ENCODE peak calls at places on chromosome 2, in five cellular contexts. One of them, this sample, is unnamed.

GRCh38 chr2:38462121-38462634 is 85.1 kb upstream of the ATL2 start:
- DNase-seq in activated CD4-positive, alpha-beta T cell treated with anti-CD3 and anti-CD28 coated beads, Interleukin-2, amount 50 U/mL, for 1 hour: no peak
- DNase-seq in non-pigmented ciliary epithelial cell: peak
- DNase-seq in H54: peak
- DNase-seq in GM20000: no peak
- DNase-seq in this sample: no peak

GRCh38 chr2:61443342-61444041 is 27.4 kb downstream of the USP34 start:
- DNase-seq in activated CD4-positive, alpha-beta T cell treated with anti-CD3 and anti-CD28 coated beads, Interleukin-2, amount 50 U/mL, for 1 hour: no peak
- DNase-seq in non-pigmented ciliary epithelial cell: no peak
- DNase-seq in H54: no peak
- DNase-seq in GM20000: peak
- DNase-seq in this sample: peak

GRCh38 chr2:223000872-223001825 is 50.8 kb upstream of the KCNE4 start:
- DNase-seq in GM20000: no peak
- DNase-seq in H54: no peak
- DNase-seq in non-pigmented ciliary epithelial cell: no peak
- DNase-seq in activated CD4-positive, alpha-beta T cell treated with anti-CD3 and anti-CD28 coated beads, Interleukin-2, amount 50 U/mL, for 1 hour: no peak
- DNase-seq in this sample: no peak

GRCh38 chr2:207227062-207227748 is 61.5 kb upstream of the KLF7 start:
- DNase-seq in activated CD4-positive, alpha-beta T cell treated with anti-CD3 and anti-CD28 coated beads, Interleukin-2, amount 50 U/mL, for 1 hour: no peak
- DNase-seq in H54: no peak
- DNase-seq in GM20000: no peak
- DNase-seq in non-pigmented ciliary epithelial cell: no peak
- DNase-seq in this sample: no peak

GRCh38 chr2:122754561-122754960 is 999.1 kb downstream of the TSN start:
- DNase-seq in activated CD4-positive, alpha-beta T cell treated with anti-CD3 and anti-CD28 coated beads, Interleukin-2, amount 50 U/mL, for 1 hour: no peak
- DNase-seq in GM20000: no peak
- DNase-seq in non-pigmented ciliary epithelial cell: no peak
- DNase-seq in H54: no peak
- DNase-seq in this sample: no peak

GRCh38 chr2:96117701-96118588 is 1.6 kb upstream of the ADRA2B start:
- DNase-seq in activated CD4-positive, alpha-beta T cell treated with anti-CD3 and anti-CD28 coated beads, Interleukin-2, amount 50 U/mL, for 1 hour: no peak
- DNase-seq in non-pigmented ciliary epithelial cell: no peak
- DNase-seq in GM20000: no peak
- DNase-seq in H54: no peak
- DNase-seq in this sample: no peak

GRCh38 chr2:72143441-72144356 is 4.0 kb downstream of the CYP26B1 start:
- DNase-seq in non-pigmented ciliary epithelial cell: no peak
- DNase-seq in H54: no peak
- DNase-seq in GM20000: no peak
- DNase-seq in activated CD4-positive, alpha-beta T cell treated with anti-CD3 and anti-CD28 coated beads, Interleukin-2, amount 50 U/mL, for 1 hour: no peak
- DNase-seq in this sample: peak

GRCh38 chr2:9774266-9774665 is 69.0 kb upstream of the TAF1B start:
- DNase-seq in activated CD4-positive, alpha-beta T cell treated with anti-CD3 and anti-CD28 coated beads, Interleukin-2, amount 50 U/mL, for 1 hour: no peak
- DNase-seq in GM20000: no peak
- DNase-seq in H54: no peak
- DNase-seq in non-pigmented ciliary epithelial cell: no peak
- DNase-seq in this sample: no peak

GRCh38 chr2:186423481-186423880 is 62.6 kb upstream of the ZC3H15 start:
- DNase-seq in activated CD4-positive, alpha-beta T cell treated with anti-CD3 and anti-CD28 coated beads, Interleukin-2, amount 50 U/mL, for 1 hour: no peak
- DNase-seq in non-pigmented ciliary epithelial cell: no peak
- DNase-seq in GM20000: no peak
- DNase-seq in H54: no peak
- DNase-seq in this sample: no peak

GRCh38 chr2:17326717-17327116 is 191.5 kb downstream of the RAD51AP2 start:
- DNase-seq in activated CD4-positive, alpha-beta T cell treated with anti-CD3 and anti-CD28 coated beads, Interleukin-2, amount 50 U/mL, for 1 hour: no peak
- DNase-seq in non-pigmented ciliary epithelial cell: no peak
- DNase-seq in GM20000: no peak
- DNase-seq in H54: no peak
- DNase-seq in this sample: no peak

GRCh38 chr2:7706791-7707190 is 789.6 kb downstream of the RNF144A start:
- DNase-seq in H54: no peak
- DNase-seq in non-pigmented ciliary epithelial cell: no peak
- DNase-seq in activated CD4-positive, alpha-beta T cell treated with anti-CD3 and anti-CD28 coated beads, Interleukin-2, amount 50 U/mL, for 1 hour: no peak
- DNase-seq in GM20000: no peak
- DNase-seq in this sample: no peak

This sample was measured in GM13977.